ENCODE peak calls at places on chromosomes 3 and 15, in five cellular contexts. H, N, J, S and L are unnamed samples.

GRCh38 chr15:74817370-74817737 is 4.7 kb downstream of the LMAN1L start:
- DNase-seq in J (no peak), N (peak), H (no peak), S (no peak), L (peak)

GRCh38 chr3:194740859-194741486 is 55.3 kb downstream of the FAM43A start:
- DNase-seq in J (no peak), S (no peak), N (no peak), H (peak), L (peak)

GRCh38 chr3:149383703-149384102 is 6.3 kb upstream of the TM4SF1 start:
- DNase-seq in J (no peak), S (no peak), N (no peak), H (no peak), L (no peak)

GRCh38 chr3:39718674-39719595 is 90.5 kb upstream of the MYRIP start:
- DNase-seq in N (no peak), S (no peak), J (no peak), H (peak), L (no peak)

GRCh38 chr3:66414846-66415245 is 86.0 kb downstream of the LRIG1 start:
- DNase-seq in J (no peak), H (no peak), S (no peak), N (no peak), L (no peak)

GRCh38 chr3:184078851-184079250 is 18.0 kb upstream of the HTR3E start:
- DNase-seq in H (no peak), J (no peak), N (no peak), S (no peak), L (no peak)

GRCh38 chr3:190699784-190700183 is 162.7 kb downstream of the GMNC start:
- DNase-seq in N (no peak), J (no peak), H (no peak), S (no peak), L (no peak)

GRCh38 chr15:60328852-60329443 is 68.8 kb downstream of the ANXA2 start:
- DNase-seq in J (peak), S (no peak), N (no peak), H (no peak), L (no peak)

GRCh38 chr3:16300881-16301359 is 35.9 kb downstream of the OXNAD1 start:
- DNase-seq in H (no peak), J (peak), N (no peak), S (no peak), L (no peak)

GRCh38 chr15:38072007-38072506 is 137.6 kb downstream of the TMCO5A start:
- DNase-seq in H (no peak), N (no peak), J (no peak), S (peak), L (no peak)

GRCh38 chr3:153209596-153209995 is 47.6 kb downstream of the RAP2B start:
- DNase-seq in S (no peak), J (no peak), N (no peak), H (no peak), L (peak)

GRCh38 chr3:45225465-45226205 is 452 bp downstream of the TMEM158 start:
- DNase-seq in S (no peak), N (no peak), J (peak), H (no peak), L (no peak)

GRCh38 chr15:51619331-51620033 is 3.1 kb downstream of the DMXL2 start:
- DNase-seq in N (no peak), J (no peak), S (no peak), H (no peak), L (no peak)

GRCh38 chr3:169162107-169162506 is 501.4 kb downstream of the MECOM start:
- DNase-seq in S (no peak), J (no peak), N (no peak), H (no peak), L (no peak)

GRCh38 chr3:38366082-38366481 is 19.5 kb downstream of the XYLB start:
- DNase-seq in J (no peak), S (no peak), H (no peak), N (no peak), L (no peak)

GRCh38 chr15:43920815-43921214 is 94.0 kb downstream of the WDR76 start:
- DNase-seq in N (no peak), J (no peak), S (no peak), H (no peak), L (no peak)

GRCh38 chr3:20589275-20589674 is 403.3 kb upstream of the SGO1 start:
- DNase-seq in J (no peak), N (no peak), S (no peak), H (no peak), L (no peak)

GRCh38 chr3:156513619-156514018 is 41.3 kb downstream of the SSR3 start:
- DNase-seq in N (no peak), H (no peak), S (no peak), J (no peak), L (peak)

GRCh38 chr15:100334905-100335304 is 6.9 kb downstream of the ADAMTS17 start:
- DNase-seq in N (no peak), S (no peak), J (no peak), H (no peak), L (no peak)

GRCh38 chr3:42023380-42023779 is 61.5 kb upstream of the ULK4 start:
- DNase-seq in H (no peak), N (no peak), J (peak), S (no peak), L (no peak)

GRCh38 chr15:74032606-74033561 is 38.4 kb downstream of the PML start:
- DNase-seq in N (no peak), H (no peak), S (no peak), J (no peak), L (no peak)

GRCh38 chr3:191476053-191476787 is 15.3 kb downstream of the PYDC2 start:
- DNase-seq in J (no peak), H (no peak), N (no peak), S (no peak), L (no peak)